ENCODE peak calls at places on chromosomes 1 and 21, in five cellular contexts. O, K, X, G and F are unnamed samples.

GRCh38 chr21:46122241-46122671 is 24.3 kb downstream of the COL6A2 start:
- DNase-seq in K (no peak), O (peak; percentile 49), G (no peak), X (peak; percentile 74), F (peak; percentile 14)

GRCh38 chr1:229869225-229869624 is 197.8 kb upstream of the GALNT2 start:
- DNase-seq in X (no peak), G (no peak), K (no peak), O (no peak), F (no peak)

GRCh38 chr1:28178690-28179485 is 2.4 kb upstream of the PTAFR start:
- DNase-seq in X (no peak), G (no peak), K (no peak), O (no peak), F (no peak)

GRCh38 chr1:6614019-6614952 is 755 bp downstream of the PHF13 start:
- DNase-seq in O (no peak), G (peak; percentile 80), X (peak; percentile 42), K (peak; percentile 62), F (peak; percentile 63)

GRCh38 chr21:42331660-42332059 is 16.5 kb upstream of the TFF3 start:
- DNase-seq in O (no peak), K (no peak), X (no peak), G (no peak), F (no peak)

GRCh38 chr1:231139125-231139649 is 22.7 kb upstream of the TRIM67 start:
- DNase-seq in K (peak; percentile 31), X (peak; percentile 41), O (peak; percentile 3), G (no peak), F (no peak)

GRCh38 chr1:15680614-15681345 is 3.3 kb upstream of the PLEKHM2 start:
- DNase-seq in O (peak; percentile 89), G (no peak), X (peak; percentile 94), K (peak; percentile 65), F (no peak)

GRCh38 chr1:151540021-151540981 is at the start of gene TUFT1:
- DNase-seq in G (peak; percentile 81), O (peak; percentile 85), K (peak; percentile 81), X (peak; percentile 88), F (peak; percentile 91)

GRCh38 chr1:93394514-93394913 is 48.8 kb downstream of the DR1 start:
- DNase-seq in K (no peak), O (peak; percentile 24), G (no peak), X (no peak), F (no peak)

GRCh38 chr1:113058861-113059441 is 14.0 kb upstream of the LRIG2 start:
- DNase-seq in X (no peak), K (no peak), O (no peak), G (no peak), F (no peak)

GRCh38 chr1:223707270-223708000 is 4.9 kb upstream of the CAPN2 start:
- DNase-seq in O (peak; percentile 99), G (no peak), K (peak; percentile 75), X (peak; percentile 99), F (peak; percentile 50)

GRCh38 chr1:56797079-56797685 is 22.0 kb downstream of the FYB2 start:
- DNase-seq in K (no peak), O (no peak), G (no peak), X (no peak), F (peak; percentile 42)

GRCh38 chr1:60274422-60275419 is 201.2 kb upstream of the C1orf87 start:
- DNase-seq in X (peak; percentile 25), K (no peak), G (no peak), O (no peak), F (no peak)

GRCh38 chr1:152166966-152167365 is 7.9 kb upstream of the RPTN start:
- DNase-seq in X (no peak), O (peak; percentile 51), G (no peak), K (no peak), F (no peak)

GRCh38 chr1:107662976-107663375 is 302.0 kb downstream of the VAV3 start:
- DNase-seq in K (no peak), O (no peak), G (no peak), X (no peak), F (no peak)

GRCh38 chr1:5595531-5596170 is 396.6 kb downstream of the NPHP4 start:
- DNase-seq in O (no peak), G (no peak), X (no peak), K (no peak), F (no peak)

GRCh38 chr1:114561333-114561732 is 20.1 kb downstream of the BCAS2 start:
- DNase-seq in O (no peak), G (no peak), X (no peak), K (no peak), F (no peak)

GRCh38 chr1:37719572-37720195 is 27.4 kb downstream of the CDCA8 start:
- DNase-seq in K (no peak), O (no peak), G (no peak), X (peak; percentile 10), F (no peak)

GRCh38 chr1:155123801-155124200 is 3.9 kb upstream of the EFNA1 start:
- DNase-seq in G (no peak), K (no peak), O (no peak), X (no peak), F (no peak)

GRCh38 chr1:247456914-247457638 is 828 bp downstream of the OR2B11 start:
- DNase-seq in O (no peak), X (no peak), G (no peak), K (no peak), F (no peak)

GRCh38 chr1:9112961-9113880 is 15.7 kb downstream of the GPR157 start:
- DNase-seq in K (no peak), O (no peak), X (no peak), G (no peak), F (no peak)

GRCh38 chr1:231866392-231867331 is 240.1 kb downstream of the DISC1 start:
- DNase-seq in K (peak; percentile 71), G (peak; percentile 22), O (peak; percentile 61), X (peak; percentile 69), F (peak; percentile 38)

GRCh38 chr1:175530981-175531380 is 212.4 kb downstream of the TNR start:
- DNase-seq in O (no peak), X (no peak), G (no peak), K (no peak), F (no peak)

GRCh38 chr1:155910621-155911121 is 478 bp downstream of the RIT1 start:
- DNase-seq in X (peak; percentile 55), O (peak; percentile 45), K (no peak), G (no peak), F (no peak)

GRCh38 chr21:36773111-36773510 is 74.2 kb downstream of the SIM2 start:
- DNase-seq in G (no peak), O (peak; percentile 93), K (no peak), X (peak; percentile 86), F (peak; percentile 86)

GRCh38 chr1:89938171-89939055 is 56.5 kb upstream of the ZNF326 start:
- DNase-seq in K (no peak), X (peak; percentile 62), G (no peak), O (peak; percentile 51), F (no peak)

GRCh38 chr1:36530261-36530660 is 47.5 kb upstream of the CSF3R start:
- DNase-seq in O (no peak), X (no peak), G (no peak), K (no peak), F (no peak)

GRCh38 chr1:17272641-17273040 is 23.7 kb downstream of the PADI3 start:
- DNase-seq in K (no peak), G (no peak), X (no peak), O (no peak), F (no peak)

GRCh38 chr1:156052862-156053769 is 482 bp downstream of the UBQLN4 start:
- DNase-seq in K (peak; percentile 45), G (peak; percentile 67), X (peak; percentile 71), O (peak; percentile 69), F (peak; percentile 55)

GRCh38 chr1:178498896-178499675 is 2.3 kb upstream of the CLEC20A start:
- DNase-seq in K (no peak), G (no peak), O (no peak), X (no peak), F (no peak)

GRCh38 chr1:55233149-55233777 is 18.1 kb upstream of the USP24 start:
- DNase-seq in G (no peak), O (peak; percentile 63), X (no peak), K (no peak), F (no peak)

GRCh38 chr1:46084553-46085448 is 47.6 kb downstream of the PIK3R3 start:
- DNase-seq in G (no peak), X (no peak), K (no peak), O (peak; percentile 71), F (no peak)

GRCh38 chr1:184691719-184692324 is 62.8 kb downstream of the EDEM3 start:
- DNase-seq in G (no peak), X (peak; percentile 74), K (peak; percentile 25), O (peak; percentile 51), F (no peak)

GRCh38 chr1:39282537-39283216 is 78.2 kb downstream of the MACF1 start:
- DNase-seq in G (no peak), K (no peak), O (peak; percentile 87), X (peak; percentile 65), F (no peak)